ENCODE peak calls at places on chromosomes 13 and 19, in seven cellular contexts. S, I, D, J, P, R and W are unnamed samples.

GRCh38 chr19:21593934-21594844 is 88.8 kb downstream of the ZNF429 start:
- DNase-seq in S (no peak), I (no peak), D (no peak), J (no peak), P (no peak), R (no peak), W (no peak)

GRCh38 chr13:44934724-44935123 is 54.5 kb downstream of the NUFIP1 start:
- DNase-seq in S (no peak), I (no peak), D (no peak), J (no peak), P (no peak), R (no peak), W (no peak)

GRCh38 chr19:16100524-16100923 is 11.2 kb upstream of the RAB8A start:
- DNase-seq in S (no peak), I (no peak), D (no peak), J (no peak), P (no peak), R (no peak), W (no peak)

GRCh38 chr19:39937094-39937493 is 2.7 kb upstream of the FCGBP start:
- DNase-seq in S (no peak), I (no peak), D (no peak), J (no peak), P (no peak), R (no peak), W (no peak)

GRCh38 chr13:28489975-28490550 is 4.9 kb downstream of the FLT1 start:
- DNase-seq in S (no peak), I (no peak), D (no peak), J (no peak), P (no peak), R (no peak), W (no peak)

GRCh38 chr13:76019421-76020044 is 383.4 kb downstream of the LMO7 start:
- DNase-seq in S (peak), I (no peak), D (no peak), J (peak), P (no peak), R (no peak), W (no peak)

GRCh38 chr19:1255186-1256161 is 7.1 kb downstream of the MIDN start:
- DNase-seq in S (no peak), I (no peak), D (peak), J (no peak), P (no peak), R (no peak), W (no peak)

GRCh38 chr19:6378036-6378435 is 2.3 kb upstream of the PSPN start:
- DNase-seq in S (peak), I (no peak), D (no peak), J (no peak), P (no peak), R (no peak), W (no peak)

GRCh38 chr13:97338571-97338970 is 95.4 kb upstream of the RAP2A start:
- DNase-seq in S (no peak), I (no peak), D (no peak), J (no peak), P (no peak), R (no peak), W (no peak)

GRCh38 chr13:43666403-43666802 is 120.4 kb downstream of the ENOX1 start:
- DNase-seq in S (no peak), I (no peak), D (no peak), J (peak), P (no peak), R (no peak), W (no peak)

GRCh38 chr13:29924482-29924884 is 74.1 kb upstream of the UBL3 start:
- DNase-seq in S (no peak), I (no peak), D (no peak), J (no peak), P (no peak), R (no peak), W (no peak)

GRCh38 chr13:72998012-72998411 is 60.8 kb upstream of the KLF5 start:
- DNase-seq in S (no peak), I (no peak), D (no peak), J (no peak), P (no peak), R (no peak), W (no peak)

GRCh38 chr13:46520188-46520587 is 32.8 kb upstream of the LRCH1 start:
- DNase-seq in S (no peak), I (no peak), D (no peak), J (no peak), P (peak), R (no peak), W (no peak)

GRCh38 chr13:20129076-20129475 is 31.8 kb downstream of the GJA3 start:
- DNase-seq in S (no peak), I (no peak), D (no peak), J (no peak), P (no peak), R (no peak), W (no peak)

GRCh38 chr13:69681722-69682121 is 425.9 kb upstream of the ATXN8OS start:
- DNase-seq in S (no peak), I (no peak), D (no peak), J (no peak), P (no peak), R (no peak), W (no peak)

GRCh38 chr13:69683921-69684663 is 423.5 kb upstream of the ATXN8OS start:
- DNase-seq in S (peak), I (no peak), D (no peak), J (no peak), P (no peak), R (no peak), W (no peak)
- H3K4me3 ChIP-seq in S (no peak), I (no peak), D (no peak), J (no peak), P (no peak), R (no peak), W (no peak)

GRCh38 chr19:4278460-4278901 is 585 bp upstream of the SHD start:
- DNase-seq in S (peak), I (no peak), D (no peak), J (no peak), P (no peak), R (no peak), W (no peak)

GRCh38 chr19:4278926-4279529 is at the start of gene SHD:
- DNase-seq in S (peak), I (no peak), D (no peak), J (no peak), P (no peak), R (no peak), W (no peak)

GRCh38 chr19:4277051-4277700 is 1.9 kb upstream of the SHD start:
- DNase-seq in S (no peak), I (no peak), D (no peak), J (no peak), P (no peak), R (no peak), W (no peak)

GRCh38 chr19:4279530-4280422 is 710 bp downstream of the SHD start:
- DNase-seq in S (peak), I (no peak), D (no peak), J (no peak), P (no peak), R (no peak), W (no peak)

GRCh38 chr19:4278010-4278409 is 1.1 kb upstream of the SHD start:
- DNase-seq in S (no peak), I (no peak), D (no peak), J (no peak), P (no peak), R (no peak), W (no peak)
- H3K4me3 ChIP-seq in S (no peak), I (no peak), D (no peak), J (no peak), P (no peak), R (no peak), W (no peak)

DNA sequence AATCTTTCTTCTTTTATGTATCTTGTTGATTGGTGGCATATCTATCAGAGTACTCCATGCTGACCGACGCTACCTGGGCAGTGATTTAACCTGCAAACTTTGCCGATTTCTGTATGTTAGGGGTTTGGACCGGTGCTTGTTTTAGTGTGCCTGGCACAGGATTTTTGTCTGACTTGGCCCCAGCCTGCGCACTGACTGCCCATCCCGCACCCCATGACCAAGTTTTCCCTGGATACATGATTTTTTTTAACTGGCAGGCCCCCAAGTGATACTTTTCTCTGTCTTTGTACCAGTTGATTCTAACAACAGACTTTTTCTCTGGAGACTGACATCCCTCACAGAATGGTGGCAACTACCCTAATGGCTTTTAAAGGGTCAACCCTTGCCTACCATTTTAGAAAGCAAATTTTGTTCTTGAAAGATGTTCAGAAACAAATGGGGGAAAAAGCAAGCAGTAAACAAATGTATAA is 69.0 kb upstream of the C1QTNF9B start:
- DNase-seq in S (no peak), I (no peak), D (no peak), J (no peak), P (no peak), R (no peak), W (no peak)
- H3K4me3 ChIP-seq in S (no peak), I (no peak), D (no peak), J (no peak), P (peak), R (peak), W (no peak)

DNA sequence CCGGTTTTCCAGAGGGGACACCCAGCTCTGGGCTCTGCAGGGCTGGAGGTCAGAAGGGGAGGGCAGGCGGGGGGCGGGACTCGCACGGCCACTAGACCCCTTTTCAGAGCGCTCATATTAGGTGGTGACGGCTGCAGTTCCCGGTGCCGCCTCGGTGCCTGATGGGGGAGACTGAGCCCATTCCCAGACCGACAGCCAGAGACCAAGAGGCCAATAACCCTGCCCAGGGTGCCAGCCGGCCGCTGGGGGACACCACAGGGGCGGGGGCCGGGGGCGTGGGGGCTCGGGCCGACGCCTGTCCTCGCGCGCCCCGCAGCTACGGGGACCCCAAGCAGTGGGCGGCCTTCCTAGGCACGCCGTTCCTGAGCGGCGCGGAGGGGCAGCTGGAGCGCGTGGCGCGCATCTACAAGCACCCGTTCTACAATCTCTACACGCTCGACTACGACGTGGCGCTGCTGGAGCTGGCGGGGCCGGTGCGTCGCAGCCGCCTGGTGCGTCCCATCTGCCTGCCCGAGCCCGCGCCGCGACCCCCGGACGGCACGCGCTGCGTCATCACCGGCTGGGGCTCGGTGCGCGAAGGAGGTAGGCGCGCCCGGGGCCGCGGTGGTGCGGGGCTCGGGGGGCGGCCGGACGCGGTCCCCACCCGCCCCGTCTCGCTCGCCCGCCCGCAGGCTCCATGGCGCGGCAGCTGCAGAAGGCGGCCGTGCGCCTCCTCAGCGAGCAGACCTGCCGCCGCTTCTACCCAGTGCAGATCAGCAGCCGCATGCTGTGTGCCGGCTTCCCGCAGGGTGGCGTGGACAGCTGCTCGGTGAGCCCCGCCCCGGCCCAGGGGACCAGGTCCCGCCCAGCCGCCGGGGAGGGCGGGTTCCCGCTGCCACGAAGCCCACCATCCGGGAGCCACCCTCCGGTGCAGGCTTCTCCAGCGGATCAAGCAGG is 2.4 kb downstream of the TIMM13 start:
- DNase-seq in S (peak), I (no peak), D (peak), J (no peak), P (no peak), R (no peak), W (peak)
- H3K4me3 ChIP-seq in S (peak), I (no peak), D (no peak), J (no peak), P (peak), R (no peak), W (peak)

DNA sequence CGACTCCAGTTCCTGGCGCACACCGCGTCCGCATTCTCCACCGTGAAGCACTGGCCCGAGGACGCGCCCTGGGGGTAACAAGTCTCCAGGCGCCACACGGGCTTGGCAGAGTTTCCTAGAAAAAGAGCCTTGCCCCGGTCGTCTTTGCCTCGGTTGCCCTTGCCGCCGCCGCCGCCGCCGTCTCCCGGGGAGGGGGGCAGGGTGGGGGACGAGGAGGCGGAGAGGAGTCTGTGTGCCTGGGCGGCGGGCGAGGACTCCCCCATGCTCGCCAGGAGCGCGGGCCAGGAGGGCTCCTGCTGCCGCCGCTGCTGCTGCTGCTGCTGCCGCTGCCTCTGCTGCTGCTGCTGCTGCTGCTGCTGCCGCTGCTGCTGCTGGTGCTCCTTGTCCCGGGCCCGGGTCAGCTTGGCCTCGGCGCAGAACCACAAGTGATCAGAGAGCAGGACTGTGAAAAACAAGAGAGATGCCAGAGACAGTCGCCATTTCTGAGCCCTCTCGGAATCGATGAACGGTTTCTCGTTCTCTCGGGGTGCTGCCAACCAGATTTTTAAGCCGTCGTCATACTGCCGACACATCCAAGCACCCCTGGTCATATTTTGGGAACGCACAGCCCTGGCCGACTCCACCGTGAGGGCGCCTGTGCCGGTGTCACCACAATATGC is 349.2 kb downstream of the LIG4 start:
- DNase-seq in S (peak), I (no peak), D (no peak), J (no peak), P (no peak), R (no peak), W (no peak)
- H3K4me3 ChIP-seq in S (peak), I (no peak), D (no peak), J (no peak), P (peak), R (no peak), W (no peak)

DNA sequence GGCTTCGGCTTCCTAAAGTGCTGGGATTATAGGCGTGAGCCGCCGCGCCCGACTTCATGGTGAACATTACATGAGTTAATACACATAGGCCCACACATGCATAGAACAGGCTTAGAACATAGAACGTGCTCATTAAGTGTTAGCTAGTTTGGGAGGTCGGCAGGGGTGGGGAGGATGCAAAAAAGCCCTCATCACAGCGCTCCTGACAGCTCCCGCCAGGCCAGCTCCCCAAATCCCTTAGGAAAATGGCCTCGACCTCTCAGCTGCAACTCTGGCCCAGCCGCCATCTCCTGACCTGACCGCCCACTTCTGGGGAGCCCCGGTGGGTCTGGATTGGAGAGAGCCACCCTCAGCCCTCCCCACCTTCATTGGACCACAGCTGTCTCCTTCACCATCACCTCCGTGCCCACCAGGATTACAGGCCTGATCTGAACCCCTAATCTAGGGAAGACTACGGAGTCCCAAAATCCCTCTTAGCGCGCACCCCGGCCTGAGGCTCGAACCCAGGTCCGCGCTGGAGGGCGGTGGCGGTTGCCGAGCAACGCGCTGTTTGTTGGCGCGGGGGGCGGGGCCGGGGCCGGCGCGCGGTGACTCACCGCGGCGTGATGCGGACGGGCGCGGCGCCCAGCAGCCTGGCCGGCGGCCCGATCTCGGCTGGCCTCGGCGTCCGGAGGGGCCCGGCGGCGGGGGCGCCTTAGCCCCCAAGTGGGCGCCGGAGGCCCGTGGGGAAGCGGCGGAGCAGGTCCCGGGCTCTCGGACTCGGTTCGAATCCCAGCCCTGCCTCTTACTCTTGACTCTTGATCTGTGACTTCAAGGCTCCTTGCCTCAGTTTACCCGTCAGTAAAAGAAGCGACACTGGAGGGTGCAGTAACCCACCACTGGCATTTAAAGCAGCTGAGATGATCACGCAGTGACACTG is 26.7 kb upstream of the NANOS3 start:
- DNase-seq in S (peak), I (peak), D (peak), J (peak), P (peak), R (peak), W (peak)
- H3K4me3 ChIP-seq in S (peak), I (peak), D (no peak), J (no peak), P (peak), R (no peak), W (peak)

DNA sequence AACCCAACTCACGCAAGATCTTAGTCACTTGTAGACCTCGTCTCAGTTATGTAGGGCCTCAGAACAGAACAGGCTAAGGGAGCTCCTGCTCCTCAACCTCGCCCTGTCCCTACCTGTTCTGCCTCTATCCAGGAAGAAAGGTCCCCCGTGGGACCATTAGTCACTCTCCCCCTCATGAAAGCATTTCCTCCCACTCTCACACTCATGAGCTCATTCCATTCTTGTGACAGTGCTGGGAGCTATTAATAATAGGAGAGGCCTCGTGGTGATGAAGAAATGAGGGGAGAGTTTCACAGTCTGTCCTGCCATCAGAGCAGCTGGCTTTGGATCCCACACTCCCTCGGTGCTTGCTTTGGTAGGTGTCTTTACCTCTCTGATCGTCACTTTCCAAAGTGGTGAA is 10.2 kb downstream of the PPP2R1A start:
- DNase-seq in S (no peak), I (no peak), D (no peak), J (no peak), P (peak), R (no peak), W (no peak)
- H3K4me3 ChIP-seq in S (no peak), I (no peak), D (no peak), J (no peak), P (no peak), R (no peak), W (no peak)

GRCh38 chr19:45599286-45599685 is 2.7 kb downstream of the GPR4 start:
- DNase-seq in S (peak), I (no peak), D (no peak), J (no peak), P (no peak), R (no peak), W (no peak)

GRCh38 chr19:45601524-45602522 is at the start of gene GPR4:
- DNase-seq in S (peak), I (no peak), D (no peak), J (no peak), P (peak), R (no peak), W (no peak)

GRCh38 chr19:45601115-45601514 is 897 bp downstream of the GPR4 start:
- DNase-seq in S (no peak), I (no peak), D (no peak), J (no peak), P (peak), R (no peak), W (no peak)

GRCh38 chr19:45598267-45599011 is 3.6 kb downstream of the GPR4 start:
- DNase-seq in S (no peak), I (no peak), D (no peak), J (no peak), P (peak), R (no peak), W (no peak)

GRCh38 chr19:45600340-45600885 is 1.6 kb downstream of the GPR4 start:
- DNase-seq in S (no peak), I (no peak), D (no peak), J (no peak), P (no peak), R (no peak), W (no peak)
- H3K4me3 ChIP-seq in S (no peak), I (no peak), D (no peak), J (no peak), P (peak), R (no peak), W (no peak)